ENCODE peak calls at places on chromosomes 12 and 14, in seven cellular contexts. M, G, R, A, I, D and X are unnamed samples.

GRCh38 chr12:75702477-75703093 is 191.2 kb upstream of the KRR1 start:
- DNase-seq in I (no peak), M (no peak), G (no peak), A (no peak), R (no peak), D (no peak), X (no peak)

GRCh38 chr12:13205809-13206559 is 9.5 kb downstream of the EMP1 start:
- DNase-seq in M (no peak), R (peak), D (no peak), G (no peak), A (peak), I (no peak), X (no peak)

GRCh38 chr12:114848661-114849060 is 164.7 kb upstream of the TBX3 start:
- DNase-seq in A (no peak), D (no peak), R (no peak), I (no peak), G (no peak), M (no peak), X (no peak)

GRCh38 chr12:76277480-76277879 is 70.7 kb downstream of the BBS10 start:
- DNase-seq in M (no peak), I (no peak), G (no peak), R (peak), A (no peak), D (no peak), X (no peak)

GRCh38 chr14:94334837-94335236 is 11.7 kb upstream of the SERPINA6 start:
- DNase-seq in R (no peak), M (no peak), D (no peak), I (no peak), G (no peak), A (no peak), X (no peak)

GRCh38 chr14:97210202-97210601 is 413.0 kb downstream of the VRK1 start:
- DNase-seq in A (no peak), M (no peak), R (no peak), G (no peak), I (no peak), D (no peak), X (no peak)

GRCh38 chr12:7835116-7835515 is 37.6 kb downstream of the SLC2A14 start:
- DNase-seq in G (no peak), I (no peak), A (no peak), D (no peak), R (no peak), M (no peak), X (no peak)

GRCh38 chr12:108724054-108724889 is 7.0 kb downstream of the CORO1C start:
- DNase-seq in A (no peak), M (no peak), R (peak), I (no peak), G (no peak), D (no peak), X (no peak)

GRCh38 chr14:76546426-76547221 is 170.7 kb downstream of the ESRRB start:
- DNase-seq in M (no peak), D (peak), G (no peak), I (no peak), R (peak), A (peak), X (no peak)

GRCh38 chr14:105333020-105333490 is 18.5 kb downstream of the PACS2 start:
- DNase-seq in A (no peak), R (no peak), I (no peak), G (no peak), D (no peak), M (no peak), X (no peak)

GRCh38 chr12:1935242-1935641 is 16.8 kb upstream of the CACNA2D4 start:
- DNase-seq in R (no peak), D (peak), I (no peak), M (no peak), G (no peak), A (no peak), X (no peak)

GRCh38 chr14:49585803-49586672 is at the start of gene RPS29:
- DNase-seq in R (peak), D (peak), A (peak), G (peak), I (peak), M (peak), X (peak)
- TF ChIP-seq POLR2AphosphoS5 in R (no peak), D (peak), A (peak), G (peak), I (peak), M (peak), X (peak)

GRCh38 chr12:110135012-110135411 is 10.9 kb downstream of the IFT81 start:
- DNase-seq in G (no peak), I (no peak), M (no peak), R (no peak), A (no peak), D (no peak), X (no peak)
- TF ChIP-seq POLR2AphosphoS5 in G (no peak), I (peak), M (no peak), R (no peak), A (no peak), D (no peak), X (peak)

DNA sequence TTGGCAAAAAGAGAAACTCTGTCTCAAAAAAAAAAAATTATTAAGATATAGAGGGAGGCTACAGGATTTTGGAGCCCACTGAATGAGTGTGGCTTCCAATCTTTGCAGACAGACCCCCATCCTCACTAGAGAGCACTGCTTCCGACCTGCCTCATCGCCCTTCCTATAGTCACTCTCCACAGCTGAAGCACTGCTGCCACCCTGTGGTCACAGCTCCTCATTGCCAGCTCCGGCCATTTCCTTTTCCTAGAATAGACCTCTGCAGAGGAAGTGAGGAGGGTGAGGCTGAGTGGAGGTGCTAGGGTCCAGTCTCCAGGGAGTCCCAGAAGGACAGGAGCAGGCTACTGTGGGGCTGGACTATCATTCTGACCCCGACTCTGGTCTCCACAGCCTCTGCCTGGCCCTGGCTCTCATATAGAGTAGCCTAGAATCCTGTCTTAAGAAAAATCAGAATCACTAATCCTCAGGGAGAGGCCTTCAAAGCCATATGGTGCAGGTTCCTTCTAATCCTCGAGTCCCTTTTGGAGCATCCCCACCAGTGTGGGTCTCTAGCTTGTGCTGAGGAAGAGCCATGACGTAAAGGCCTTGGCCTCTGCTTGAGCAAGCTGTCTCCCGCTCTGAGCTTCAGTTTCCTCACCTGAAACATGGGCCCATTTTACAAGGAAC is 1.4 kb upstream of the NPFF start:
- DNase-seq in G (peak), I (peak), D (peak), R (peak), A (no peak), M (peak), X (peak)
- TF ChIP-seq POLR2AphosphoS5 in G (no peak), I (peak), D (peak), R (no peak), A (peak), M (peak), X (peak)

GRCh38 chr12:121237415-121237814 is 27.5 kb downstream of the P2RX4 start:
- DNase-seq in I (no peak), R (peak), M (peak), G (no peak), D (no peak), A (no peak), X (no peak)
- TF ChIP-seq POLR2AphosphoS5 in I (no peak), R (no peak), M (no peak), G (no peak), D (no peak), A (no peak), X (no peak)

DNA sequence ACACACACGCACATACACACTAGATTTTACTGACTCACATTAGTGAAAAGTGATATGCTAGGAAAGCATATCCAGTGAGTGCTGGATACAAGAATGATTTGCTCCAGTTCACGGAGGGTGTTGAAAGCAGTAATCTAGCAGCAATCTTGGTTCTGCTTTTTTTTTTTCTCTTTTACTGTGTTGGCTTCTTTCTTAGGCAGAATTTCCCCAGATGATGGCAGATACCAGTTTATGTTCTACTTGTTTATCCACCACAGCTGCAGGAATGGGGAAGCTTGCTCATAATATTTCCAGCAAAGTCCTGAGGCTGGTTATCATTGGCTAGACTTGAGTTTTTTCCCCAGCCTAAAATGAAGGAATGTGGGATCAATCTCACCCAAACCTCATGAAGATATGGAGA is 277.7 kb downstream of the SNAPC1 start:
- DNase-seq in I (no peak), A (no peak), R (no peak), G (no peak), M (no peak), D (no peak), X (no peak)
- TF ChIP-seq POLR2AphosphoS5 in I (no peak), A (no peak), R (no peak), G (no peak), M (no peak), D (no peak), X (no peak)

DNA sequence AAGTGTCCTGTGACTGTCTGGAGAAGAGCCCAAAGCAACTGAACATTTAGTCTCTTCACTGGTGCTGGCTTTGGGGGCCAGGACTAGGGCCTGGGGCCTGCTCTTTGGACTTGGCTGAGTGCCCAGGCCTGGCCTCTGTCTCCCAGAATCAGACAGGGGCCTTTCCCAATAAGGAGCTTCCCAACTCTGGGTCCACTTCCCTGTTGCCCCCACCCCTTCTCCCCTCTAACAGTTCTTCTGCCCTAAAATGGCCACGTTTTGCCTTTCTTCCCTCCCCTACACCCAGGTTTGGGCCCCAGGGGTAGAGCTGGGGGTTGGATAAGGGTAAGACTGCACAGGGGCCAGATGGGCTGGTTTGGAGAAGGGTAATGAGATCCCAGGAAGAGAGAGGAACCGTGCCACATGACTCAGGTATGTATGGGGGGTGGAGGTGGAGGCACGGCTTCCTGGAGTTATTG is 10.0 kb upstream of the ITGA5 start:
- DNase-seq in R (no peak), M (no peak), I (no peak), G (no peak), A (no peak), D (no peak), X (no peak)
- TF ChIP-seq POLR2AphosphoS5 in R (no peak), M (no peak), I (no peak), G (no peak), A (no peak), D (no peak), X (peak)

GRCh38 chr12:72723732-72724131 is 451.6 kb downstream of the TRHDE start:
- DNase-seq in D (no peak), I (no peak), A (no peak), M (no peak), R (no peak), G (no peak), X (no peak)

DNA sequence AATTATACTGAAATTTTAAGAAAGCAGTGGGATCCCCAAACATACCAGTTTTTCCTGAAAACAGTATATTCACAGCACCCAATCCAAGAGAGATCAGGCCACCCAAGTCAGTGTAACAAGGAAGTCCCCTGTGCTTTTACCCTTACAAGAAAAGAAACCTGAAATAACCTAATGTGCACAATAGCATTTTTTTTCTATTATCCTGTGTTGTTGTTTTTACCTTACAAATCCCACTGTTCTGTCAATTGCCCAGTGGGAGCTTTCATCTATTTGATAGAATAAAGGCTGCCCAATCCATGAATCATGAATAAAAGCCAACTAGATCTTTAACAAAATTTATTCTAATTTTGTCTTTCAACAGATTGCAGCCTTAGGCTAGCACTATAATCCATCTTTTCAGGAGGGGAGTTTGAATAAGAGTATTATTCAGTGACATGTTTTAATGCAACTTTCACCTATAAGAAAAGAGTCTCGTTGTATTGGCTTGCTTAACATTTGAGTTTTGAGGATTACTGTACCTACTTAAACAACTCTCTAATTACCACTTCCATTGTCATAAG is 457.4 kb downstream of the TRHDE start:
- DNase-seq in G (no peak), D (no peak), I (no peak), R (no peak), M (no peak), A (no peak), X (no peak)
- TF ChIP-seq POLR2AphosphoS5 in G (no peak), D (no peak), I (no peak), R (no peak), M (no peak), A (no peak), X (no peak)